ENCODE peak calls at places on chromosomes 5 and 9, in nine cellular contexts. P is MM.1S, J is cardiac fibroblast, M is neuronal stem cell, H is AG04450, B is fibroblast of the aortic adventitia, S is heart right ventricle, I is uterus, D is lower lobe of right lung. A is an unnamed sample.
A peak's percentile ranks its signal among the peaks of the same experiment; 100 is the strongest.

GRCh38 chr5:1182633-1183423 is 18.6 kb upstream of the SLC6A19 start:
- DNase-seq in P (no peak), J (no peak), M (no peak), H (no peak), B (no peak), S (no peak), I (no peak), D (peak; percentile 38), A (no peak)

GRCh38 chr9:79685576-79685975 is 113.8 kb downstream of the TLE4 start:
- DNase-seq in P (no peak), J (peak; percentile 79), M (no peak), H (no peak), B (peak; percentile 35), S (no peak), I (no peak), D (no peak), A (no peak)

GRCh38 chr5:88883059-88883565 is at the start of gene MEF2C:
- DNase-seq in P (peak; percentile 91), J (peak; percentile 92), M (peak; percentile 63), H (peak; percentile 49), B (peak; percentile 93), S (peak; percentile 81), I (peak; percentile 80), D (peak; percentile 74), A (peak; percentile 53)

GRCh38 chr5:127358274-127358673 is 67.7 kb downstream of the MEGF10 start:
- DNase-seq in P (no peak), J (peak; percentile 54), M (no peak), H (no peak), B (peak; percentile 13), S (no peak), I (no peak), D (no peak), A (no peak)

GRCh38 chr5:72412283-72413055 is 92.3 kb downstream of the PTCD2 start:
- DNase-seq in P (no peak), J (peak; percentile 75), M (no peak), H (no peak), B (peak; percentile 74), S (no peak), I (no peak), D (no peak), A (no peak)

GRCh38 chr5:180380441-180380840 is 27.3 kb upstream of the GFPT2 start:
- DNase-seq in P (no peak), J (no peak), M (no peak), H (no peak), B (no peak), S (no peak), I (no peak), D (no peak), A (no peak)

GRCh38 chr9:127977877-127978647 is 2.7 kb downstream of the EEIG1 start:
- DNase-seq in P (peak; percentile 31), J (peak; percentile 78), M (no peak), H (peak; percentile 42), B (peak; percentile 96), S (peak; percentile 52), I (peak; percentile 79), D (peak; percentile 79), A (no peak)

GRCh38 chr5:58582004-58582403 is 871 bp upstream of the RAB3C start:
- DNase-seq in P (no peak), J (no peak), M (peak; percentile 30), H (no peak), B (no peak), S (no peak), I (no peak), D (peak; percentile 49), A (peak; percentile 77)

GRCh38 chr9:136019681-136020060 is 58.5 kb upstream of the UBAC1 start:
- DNase-seq in P (no peak), J (no peak), M (no peak), H (no peak), B (no peak), S (no peak), I (no peak), D (no peak), A (no peak)

GRCh38 chr5:131521252-131521651 is 113.8 kb downstream of the RAPGEF6 start:
- DNase-seq in P (no peak), J (peak; percentile 63), M (no peak), H (no peak), B (peak; percentile 56), S (no peak), I (no peak), D (no peak), A (no peak)

GRCh38 chr5:81768960-81769452 is 18.1 kb upstream of the SSBP2 start:
- DNase-seq in P (peak; percentile 54), J (peak; percentile 96), M (no peak), H (peak; percentile 43), B (peak; percentile 80), S (no peak), I (no peak), D (no peak), A (no peak)

GRCh38 chr9:135302329-135303279 is 177.0 kb upstream of the PPP1R26 start:
- DNase-seq in P (no peak), J (no peak), M (no peak), H (no peak), B (no peak), S (no peak), I (no peak), D (no peak), A (no peak)

GRCh38 chr5:154370119-154370518 is 75.7 kb upstream of the SAP30L start:
- DNase-seq in P (no peak), J (peak; percentile 42), M (no peak), H (no peak), B (no peak), S (no peak), I (no peak), D (no peak), A (no peak)

GRCh38 chr5:154366353-154366752 is 79.4 kb upstream of the SAP30L start:
- DNase-seq in P (no peak), J (peak; percentile 85), M (no peak), H (no peak), B (peak; percentile 77), S (no peak), I (no peak), D (no peak), A (no peak)

GRCh38 chr5:154369682-154370081 is 76.1 kb upstream of the SAP30L start:
- DNase-seq in P (no peak), J (peak; percentile 33), M (no peak), H (no peak), B (no peak), S (no peak), I (no peak), D (no peak), A (no peak)

GRCh38 chr5:154367101-154367500 is 78.7 kb upstream of the SAP30L start:
- DNase-seq in P (no peak), J (peak; percentile 91), M (no peak), H (peak; percentile 39), B (peak; percentile 28), S (no peak), I (no peak), D (no peak), A (no peak)

DNA sequence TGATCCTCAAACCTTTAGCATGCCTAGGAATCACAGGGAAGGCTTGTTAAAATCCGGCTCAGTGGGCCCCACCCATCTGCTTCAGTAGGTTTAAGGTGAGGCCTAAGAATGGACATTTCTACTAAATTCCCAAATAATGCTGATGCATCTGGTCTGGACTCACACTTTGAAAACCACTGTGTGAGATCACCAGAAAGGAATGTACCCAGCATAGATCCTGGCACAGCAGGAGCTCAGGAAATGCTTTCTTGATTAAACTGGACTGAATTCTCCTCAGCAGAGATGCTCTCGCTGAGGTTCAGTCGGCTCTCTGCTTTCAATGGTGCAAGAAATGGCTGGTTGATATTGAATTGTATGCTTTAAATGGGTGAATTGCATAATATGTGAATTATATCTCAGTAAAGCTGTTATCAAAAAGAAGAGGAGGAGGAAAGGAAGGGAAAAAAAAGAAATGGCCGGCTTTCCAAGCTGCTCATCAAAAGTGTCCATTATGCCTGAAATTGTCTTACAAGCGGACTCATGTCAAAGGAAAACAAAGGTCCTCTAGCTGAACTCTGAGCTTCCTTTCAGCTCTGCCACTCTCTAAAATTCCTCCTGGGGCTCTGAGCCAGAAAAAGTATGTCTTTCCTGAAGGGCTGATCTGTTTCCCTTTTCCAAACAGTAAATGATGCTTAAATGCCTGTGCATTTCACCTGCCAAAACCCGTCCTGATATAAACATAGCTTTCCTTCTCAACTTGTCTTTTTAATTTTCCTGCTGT is 77.6 kb upstream of the SAP30L start:
- DNase-seq in P (no peak), J (peak; percentile 98), M (peak; percentile 64), H (peak; percentile 83), B (peak; percentile 98), S (no peak), I (peak; percentile 23), D (no peak), A (no peak)
- H3K4me3 ChIP-seq in P (no peak overlapping the region), J (no peak overlapping the region), M (peak overlapping the region; percentile 15), H (no peak overlapping the region), B (no peak overlapping the region), S (no peak overlapping the region), I (no peak overlapping the region), D (no peak overlapping the region), A (no peak overlapping the region)

GRCh38 chr9:35729700-35730485 is 2.1 kb downstream of the TLN1 start:
- DNase-seq in P (peak; percentile 24), J (peak; percentile 89), M (peak; percentile 31), H (peak; percentile 69), B (peak; percentile 80), S (peak; percentile 54), I (peak; percentile 56), D (peak; percentile 86), A (peak; percentile 20)
- H3K4me3 ChIP-seq in P (peak overlapping the region; percentile 6), J (peak overlapping the region; percentile 87), M (peak overlapping the region; percentile 74), H (peak overlapping the region; percentile 98), B (peak overlapping the region; percentile 98), S (no peak overlapping the region), I (peak overlapping the region; percentile 84), D (peak overlapping the region; percentile 84), A (no peak overlapping the region)

DNA sequence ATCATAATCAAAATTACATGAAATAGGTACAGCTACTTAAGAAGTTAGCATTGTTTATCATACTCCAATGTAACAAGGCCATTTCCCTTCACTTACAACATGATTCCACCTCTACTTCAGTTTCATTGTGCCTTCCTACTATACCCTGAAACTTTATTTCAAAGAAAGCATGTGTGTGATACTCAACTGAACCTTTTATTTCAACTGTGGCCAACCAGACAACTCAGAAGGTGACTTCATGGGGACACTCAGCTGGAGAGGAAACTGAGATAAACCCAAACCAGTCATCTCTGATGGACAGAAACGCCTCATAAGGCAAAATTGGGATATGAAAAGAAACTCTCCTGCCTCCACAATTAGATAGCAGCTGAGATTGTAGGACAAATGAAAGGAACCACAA is 5.9 kb upstream of the TTC23L start:
- DNase-seq in P (no peak), J (no peak), M (no peak), H (no peak), B (no peak), S (no peak), I (no peak), D (no peak), A (no peak)
- H3K4me3 ChIP-seq in P (no peak overlapping the region), J (no peak overlapping the region), M (no peak overlapping the region), H (no peak overlapping the region), B (no peak overlapping the region), S (no peak overlapping the region), I (no peak overlapping the region), D (no peak overlapping the region), A (no peak overlapping the region)

GRCh38 chr9:120875643-120875953 is 1.4 kb downstream of the PHF19 start:
- DNase-seq in P (no peak), J (no peak), M (no peak), H (no peak), B (no peak), S (no peak), I (no peak), D (no peak), A (no peak)
- H3K4me3 ChIP-seq in P (peak overlapping the region; percentile 79), J (peak overlapping the region; percentile 73), M (peak overlapping the region; percentile 85), H (peak overlapping the region; percentile 76), B (peak overlapping the region; percentile 77), S (no peak overlapping the region), I (peak overlapping the region; percentile 98), D (peak overlapping the region; percentile 82), A (peak overlapping the region; percentile 87)